ENCODE peak calls at places on chromosome 4, in four cellular contexts. One of them, this sample, is unnamed.

GRCh38 chr4:72468904-72469502 is 100.0 kb downstream of the ADAMTS3 start:
- DNase-seq in pancreas: no peak
- DNase-seq in EH: peak
- DNase-seq in activated T-helper 1 cell treated with Interleukin-2 at 50 U/mL for 16 hours: no peak
- DNase-seq in this sample: no peak

GRCh38 chr4:72119946-72120345 is 88.1 kb downstream of the NPFFR2 start:
- DNase-seq in pancreas: no peak
- DNase-seq in EH: no peak
- DNase-seq in activated T-helper 1 cell treated with Interleukin-2 at 50 U/mL for 16 hours: no peak
- DNase-seq in this sample: no peak

GRCh38 chr4:184150102-184150839 is 67.4 kb downstream of the ENPP6 start:
- DNase-seq in pancreas: no peak
- DNase-seq in EH: no peak
- DNase-seq in activated T-helper 1 cell treated with Interleukin-2 at 50 U/mL for 16 hours: no peak
- DNase-seq in this sample: no peak

GRCh38 chr4:147136783-147137182 is 191.1 kb upstream of the TTC29 start:
- DNase-seq in pancreas: no peak
- DNase-seq in EH: no peak
- DNase-seq in activated T-helper 1 cell treated with Interleukin-2 at 50 U/mL for 16 hours: no peak
- DNase-seq in this sample: no peak

GRCh38 chr4:16045687-16046086 is 38.1 kb downstream of the PROM1 start:
- DNase-seq in pancreas: no peak
- DNase-seq in EH: no peak
- DNase-seq in activated T-helper 1 cell treated with Interleukin-2 at 50 U/mL for 16 hours: no peak
- DNase-seq in this sample: no peak

GRCh38 chr4:26496207-26496783 is 6.0 kb upstream of the CCKAR start:
- DNase-seq in pancreas: no peak
- DNase-seq in EH: no peak
- DNase-seq in activated T-helper 1 cell treated with Interleukin-2 at 50 U/mL for 16 hours: no peak
- DNase-seq in this sample: no peak

GRCh38 chr4:55184600-55185523 is 59.5 kb upstream of the KDR start:
- DNase-seq in pancreas: no peak
- DNase-seq in EH: peak
- DNase-seq in activated T-helper 1 cell treated with Interleukin-2 at 50 U/mL for 16 hours: no peak
- DNase-seq in this sample: no peak

GRCh38 chr4:37674446-37674845 is 11.7 kb downstream of the RELL1 start:
- DNase-seq in pancreas: no peak
- DNase-seq in EH: peak
- DNase-seq in activated T-helper 1 cell treated with Interleukin-2 at 50 U/mL for 16 hours: no peak
- DNase-seq in this sample: no peak

GRCh38 chr4:68176904-68177303 is 47.2 kb upstream of the TMPRSS11F start:
- DNase-seq in pancreas: no peak
- DNase-seq in EH: no peak
- DNase-seq in activated T-helper 1 cell treated with Interleukin-2 at 50 U/mL for 16 hours: no peak
- DNase-seq in this sample: no peak

GRCh38 chr4:71765349-71765748 is 18.5 kb downstream of the GC start:
- DNase-seq in pancreas: no peak
- DNase-seq in EH: peak
- DNase-seq in activated T-helper 1 cell treated with Interleukin-2 at 50 U/mL for 16 hours: no peak
- DNase-seq in this sample: no peak

GRCh38 chr4:98516441-98517323 is 141.7 kb downstream of the TSPAN5 start:
- DNase-seq in pancreas: no peak
- DNase-seq in EH: peak
- DNase-seq in activated T-helper 1 cell treated with Interleukin-2 at 50 U/mL for 16 hours: no peak
- DNase-seq in this sample: no peak

GRCh38 chr4:7430368-7430964 is 4.3 kb downstream of the PSAPL1 start:
- DNase-seq in pancreas: peak
- DNase-seq in EH: no peak
- DNase-seq in activated T-helper 1 cell treated with Interleukin-2 at 50 U/mL for 16 hours: no peak
- DNase-seq in this sample: no peak

GRCh38 chr4:93827272-93827947 is 1.1 kb upstream of the ATOH1 start:
- DNase-seq in pancreas: no peak
- DNase-seq in EH: no peak
- DNase-seq in activated T-helper 1 cell treated with Interleukin-2 at 50 U/mL for 16 hours: no peak
- DNase-seq in this sample: no peak

GRCh38 chr4:153067376-153067775 is 131.3 kb downstream of the FHDC1 start:
- DNase-seq in pancreas: no peak
- DNase-seq in EH: peak
- DNase-seq in activated T-helper 1 cell treated with Interleukin-2 at 50 U/mL for 16 hours: no peak
- DNase-seq in this sample: no peak